ENCODE peak calls at places on chromosomes 1 and 21, in eight cellular contexts. I is activated CD4-positive, alpha-beta T cell treated with anti-CD3 and anti-CD28 coated beads, Interleukin-2, amount 50 U/mL, for 1 hour; K is GM12865; S is NCI-H2107; T is AG08396; Y is fibroblast of pulmonary artery; V is T-helper 17 cell; H is hippocampal formation. Z is an unnamed sample.

GRCh38 chr1:98792123-98792522 is 130.6 kb downstream of the SNX7 start:
- DNase-seq in Y (peak), S (no peak), H (no peak), K (no peak), T (no peak), V (no peak), I (no peak), Z (no peak)

GRCh38 chr21:32371913-32372314 is 20.9 kb downstream of the URB1 start:
- DNase-seq in K (no peak), Y (peak), T (peak), S (no peak), H (no peak), V (no peak), I (no peak), Z (no peak)

GRCh38 chr1:203368624-203369451 is 17.9 kb upstream of the FMOD start:
- DNase-seq in V (no peak), K (peak), T (peak), H (no peak), I (no peak), Y (peak), S (no peak), Z (no peak)

GRCh38 chr1:148315081-148315811 is 163.2 kb upstream of the NBPF11 start:
- DNase-seq in K (peak), S (no peak), H (no peak), Y (peak), V (no peak), I (no peak), T (no peak), Z (no peak)

GRCh38 chr1:51756290-51756689 is 122.2 kb downstream of the NRDC start:
- DNase-seq in K (no peak), V (no peak), H (no peak), S (no peak), Y (no peak), I (no peak), T (no peak), Z (no peak)

GRCh38 chr21:43854773-43855633 is 10.0 kb upstream of the AGPAT3 start:
- DNase-seq in V (no peak), H (no peak), Y (no peak), T (no peak), K (peak), I (no peak), S (no peak), Z (no peak)

GRCh38 chr21:15752763-15753407 is 23.1 kb downstream of the USP25 start:
- DNase-seq in T (no peak), S (no peak), K (no peak), V (no peak), H (no peak), I (no peak), Y (no peak), Z (no peak)

GRCh38 chr1:9782116-9782751 is 41.5 kb downstream of the CLSTN1 start:
- DNase-seq in T (no peak), S (no peak), K (no peak), I (no peak), H (no peak), Y (no peak), V (no peak), Z (no peak)

GRCh38 chr1:77282866-77283539 is 1.2 kb downstream of the AK5 start:
- DNase-seq in Y (no peak), S (no peak), H (peak), T (peak), V (no peak), K (no peak), I (peak), Z (no peak)

GRCh38 chr21:28516996-28517592 is 475.6 kb downstream of the LTN1 start:
- DNase-seq in Y (peak), K (peak), T (peak), S (peak), H (peak), I (peak), V (peak), Z (peak)

GRCh38 chr1:35640380-35641232 is 720 bp downstream of the PSMB2 start:
- DNase-seq in V (no peak), H (no peak), K (no peak), I (no peak), S (no peak), T (no peak), Y (no peak), Z (no peak)

GRCh38 chr1:184387069-184387870 is 441 bp downstream of the C1orf21 start:
- DNase-seq in T (peak), H (peak), S (no peak), K (peak), I (peak), Y (peak), V (no peak), Z (peak)

GRCh38 chr1:24683713-24684162 is 40.6 kb downstream of the SRRM1 start:
- DNase-seq in I (no peak), K (no peak), V (no peak), H (no peak), Y (peak), T (peak), S (no peak), Z (no peak)

GRCh38 chr1:17861685-17862084 is 106.6 kb downstream of the ACTL8 start:
- DNase-seq in V (no peak), T (no peak), K (no peak), I (no peak), Y (no peak), S (no peak), H (no peak), Z (no peak)

GRCh38 chr1:41489561-41489960 is 5.1 kb upstream of the EDN2 start:
- DNase-seq in T (no peak), H (no peak), V (no peak), Y (no peak), K (no peak), I (no peak), S (no peak), Z (no peak)

GRCh38 chr1:167057297-167057688 is 32.9 kb downstream of the GPA33 start:
- DNase-seq in I (no peak), Y (peak), V (no peak), T (peak), K (peak), S (peak), H (peak), Z (no peak)

GRCh38 chr1:218553197-218553596 is 208.1 kb downstream of the TGFB2 start:
- DNase-seq in Y (no peak), K (no peak), T (peak), I (no peak), V (no peak), S (no peak), H (no peak), Z (no peak)

GRCh38 chr21:15051652-15052554 is 12.9 kb downstream of the NRIP1 start:
- DNase-seq in Y (no peak), V (no peak), K (peak), H (no peak), I (no peak), S (no peak), T (no peak), Z (no peak)

GRCh38 chr21:44427241-44428120 is 27.8 kb upstream of the LRRC3 start:
- DNase-seq in V (no peak), H (no peak), K (no peak), I (no peak), T (no peak), S (peak), Y (no peak), Z (no peak)

GRCh38 chr1:119081267-119081666 is 59.2 kb downstream of the WARS2 start:
- DNase-seq in T (no peak), Y (peak), K (no peak), H (no peak), V (no peak), I (no peak), S (no peak), Z (no peak)

GRCh38 chr21:15795533-15795932 is 65.8 kb downstream of the USP25 start:
- DNase-seq in I (no peak), H (no peak), T (no peak), Y (no peak), S (no peak), V (no peak), K (no peak), Z (no peak)

GRCh38 chr1:64236584-64236983 is 33.2 kb downstream of the UBE2U start:
- DNase-seq in V (no peak), K (no peak), I (no peak), Y (no peak), H (no peak), S (no peak), T (no peak), Z (no peak)

GRCh38 chr1:101377436-101377835 is 140.6 kb downstream of the S1PR1 start:
- DNase-seq in V (no peak), Y (no peak), I (no peak), K (no peak), H (no peak), S (no peak), T (no peak), Z (no peak)

GRCh38 chr1:204286841-204287387 is 72.8 kb downstream of the PLEKHA6 start:
- DNase-seq in Y (peak), I (peak), S (peak), H (peak), V (no peak), K (no peak), T (no peak), Z (peak)

GRCh38 chr1:201016211-201016651 is 7.3 kb downstream of the KIF21B start:
- DNase-seq in I (no peak), S (peak), T (no peak), Y (peak), V (no peak), H (peak), K (no peak), Z (no peak)

GRCh38 chr21:15751037-15751436 is 21.3 kb downstream of the USP25 start:
- DNase-seq in K (no peak), H (no peak), T (no peak), S (no peak), V (no peak), Y (no peak), I (no peak), Z (no peak)

GRCh38 chr1:201461783-201462441 is 7.1 kb downstream of the PHLDA3 start:
- DNase-seq in V (no peak), H (peak), S (peak), Y (peak), T (peak), K (no peak), I (no peak), Z (no peak)

GRCh38 chr1:229624906-229625871 is 733 bp downstream of the TAF5L start:
- DNase-seq in I (peak), S (peak), V (peak), H (no peak), T (peak), K (peak), Y (peak), Z (peak)

GRCh38 chr1:230861489-230861888 is 6.8 kb downstream of the C1orf198 start:
- DNase-seq in I (no peak), T (no peak), H (no peak), Y (no peak), S (no peak), V (no peak), K (no peak), Z (no peak)

GRCh38 chr1:197659175-197659574 is 116.1 kb downstream of the DENND1B start:
- DNase-seq in H (no peak), S (no peak), K (no peak), V (no peak), Y (no peak), I (no peak), T (no peak), Z (no peak)

GRCh38 chr1:117060441-117061317 is 553 bp downstream of the TTF2 start:
- DNase-seq in I (peak), V (no peak), K (peak), S (no peak), H (no peak), Y (peak), T (peak), Z (no peak)

GRCh38 chr1:171257207-171258052 is 9.1 kb downstream of the FMO1 start:
- DNase-seq in K (no peak), H (no peak), Y (peak), S (no peak), I (no peak), T (no peak), V (no peak), Z (no peak)

GRCh38 chr1:43711524-43712386 is 4.4 kb downstream of the ST3GAL3 start:
- DNase-seq in I (no peak), Y (peak), H (no peak), S (no peak), K (no peak), V (no peak), T (peak), Z (no peak)

GRCh38 chr1:200134116-200134515 is 106.6 kb downstream of the NR5A2 start:
- DNase-seq in T (no peak), V (no peak), H (no peak), S (no peak), K (no peak), I (no peak), Y (peak), Z (no peak)

GRCh38 chr1:30765610-30766434 is 8.2 kb upstream of the LAPTM5 start:
- DNase-seq in K (peak), Y (no peak), T (no peak), H (no peak), I (no peak), V (no peak), S (no peak), Z (no peak)

GRCh38 chr1:72221811-72222210 is 60.5 kb downstream of the NEGR1 start:
- DNase-seq in I (no peak), H (no peak), Y (no peak), S (no peak), T (no peak), V (no peak), K (no peak), Z (no peak)